ENCODE peak calls at places on chromosome 11, in eight cellular contexts. J, K, S, U, F, A, Y and V are unnamed samples.

GRCh38 chr11:86194998-86195397 is 49.6 kb upstream of the EED start:
- ATAC-seq in J (no peak), K (no peak), S (no peak), U (no peak), F (no peak), A (no peak), Y (no peak), V (no peak)

GRCh38 chr11:124869856-124870387 is 4.7 kb downstream of the ROBO3 start:
- ATAC-seq in J (no peak), K (no peak), S (no peak), U (no peak), F (no peak), A (no peak), Y (no peak), V (no peak)

GRCh38 chr11:33222052-33222451 is 35.1 kb upstream of the HIPK3 start:
- ATAC-seq in J (no peak), K (no peak), S (no peak), U (no peak), F (no peak), A (no peak), Y (no peak), V (no peak)

GRCh38 chr11:112260490-112260889 is at the start of gene PLET1:
- ATAC-seq in J (no peak), K (no peak), S (peak), U (no peak), F (no peak), A (no peak), Y (no peak), V (no peak)

GRCh38 chr11:121067453-121067852 is 33.6 kb upstream of the TECTA start:
- ATAC-seq in J (no peak), K (no peak), S (no peak), U (no peak), F (no peak), A (no peak), Y (no peak), V (no peak)

GRCh38 chr11:106076923-106077608 is at the start of gene KBTBD3:
- ATAC-seq in J (peak), K (peak), S (peak), U (peak), F (peak), A (peak), Y (peak), V (peak)

GRCh38 chr11:72930011-72930410 is 115.8 kb downstream of the ATG16L2 start:
- ATAC-seq in J (no peak), K (no peak), S (no peak), U (peak), F (no peak), A (no peak), Y (peak), V (no peak)

GRCh38 chr11:109140857-109141515 is 281.0 kb upstream of the C11orf87 start:
- ATAC-seq in J (no peak), K (no peak), S (no peak), U (no peak), F (no peak), A (no peak), Y (no peak), V (no peak)

GRCh38 chr11:118918128-118918685 is 7.5 kb downstream of the BCL9L start:
- ATAC-seq in J (peak), K (peak), S (peak), U (peak), F (no peak), A (peak), Y (peak), V (peak)

GRCh38 chr11:114073506-114074381 is 14.2 kb downstream of the ZBTB16 start:
- ATAC-seq in J (peak), K (peak), S (no peak), U (no peak), F (no peak), A (no peak), Y (peak), V (no peak)

GRCh38 chr11:68327586-68328370 is 15.4 kb downstream of the LRP5 start:
- ATAC-seq in J (no peak), K (no peak), S (no peak), U (no peak), F (no peak), A (no peak), Y (no peak), V (no peak)